ENCODE peak calls at places on chromosomes 16 and 17, in seven cellular contexts. One of them, this sample, is unnamed.

GRCh38 chr16:20409398-20410152 is at the start of gene ACSM5:
- DNase-seq in EH: peak
- DNase-seq in heart right ventricle: peak
- DNase-seq in activated CD8-positive, alpha-beta memory T cell treated with anti-CD3 and anti-CD28 coated beads for 1 hour: no peak
- DNase-seq in activated naive CD4-positive, alpha-beta T cell: no peak
- DNase-seq in IMR-90: no peak
- DNase-seq in WTC11: no peak
- DNase-seq in this sample: peak

GRCh38 chr17:19733953-19734526 is 14.1 kb downstream of the ALDH3A1 start:
- DNase-seq in EH: no peak
- DNase-seq in heart right ventricle: no peak
- DNase-seq in activated CD8-positive, alpha-beta memory T cell treated with anti-CD3 and anti-CD28 coated beads for 1 hour: no peak
- DNase-seq in activated naive CD4-positive, alpha-beta T cell: no peak
- DNase-seq in IMR-90: no peak
- DNase-seq in WTC11: no peak
- DNase-seq in this sample: no peak

GRCh38 chr17:72111374-72111773 is 9.4 kb upstream of the SOX9 start:
- DNase-seq in EH: no peak
- DNase-seq in heart right ventricle: no peak
- DNase-seq in activated CD8-positive, alpha-beta memory T cell treated with anti-CD3 and anti-CD28 coated beads for 1 hour: no peak
- DNase-seq in activated naive CD4-positive, alpha-beta T cell: no peak
- DNase-seq in IMR-90: no peak
- DNase-seq in WTC11: no peak
- DNase-seq in this sample: no peak

GRCh38 chr17:64384253-64385186 is 6.1 kb downstream of the PECAM1 start:
- DNase-seq in EH: peak
- DNase-seq in heart right ventricle: no peak
- DNase-seq in activated CD8-positive, alpha-beta memory T cell treated with anti-CD3 and anti-CD28 coated beads for 1 hour: no peak
- DNase-seq in activated naive CD4-positive, alpha-beta T cell: no peak
- DNase-seq in IMR-90: no peak
- DNase-seq in WTC11: no peak
- DNase-seq in this sample: peak

GRCh38 chr16:31382485-31383161 is 10.5 kb upstream of the ITGAD start:
- DNase-seq in EH: peak
- DNase-seq in heart right ventricle: peak
- DNase-seq in activated CD8-positive, alpha-beta memory T cell treated with anti-CD3 and anti-CD28 coated beads for 1 hour: peak
- DNase-seq in activated naive CD4-positive, alpha-beta T cell: peak
- DNase-seq in IMR-90: peak
- DNase-seq in WTC11: peak
- DNase-seq in this sample: peak

GRCh38 chr16:22787456-22788189 is 26.3 kb upstream of the HS3ST2 start:
- DNase-seq in EH: peak
- DNase-seq in heart right ventricle: no peak
- DNase-seq in activated CD8-positive, alpha-beta memory T cell treated with anti-CD3 and anti-CD28 coated beads for 1 hour: no peak
- DNase-seq in activated naive CD4-positive, alpha-beta T cell: no peak
- DNase-seq in IMR-90: peak
- DNase-seq in WTC11: no peak
- DNase-seq in this sample: no peak

GRCh38 chr17:43881176-43881575 is 26.2 kb downstream of the MPP2 start:
- DNase-seq in EH: no peak
- DNase-seq in heart right ventricle: no peak
- DNase-seq in activated CD8-positive, alpha-beta memory T cell treated with anti-CD3 and anti-CD28 coated beads for 1 hour: no peak
- DNase-seq in activated naive CD4-positive, alpha-beta T cell: no peak
- DNase-seq in IMR-90: no peak
- DNase-seq in WTC11: no peak
- DNase-seq in this sample: no peak

GRCh38 chr17:78974635-78975591 is 4.8 kb downstream of the LGALS3BP start:
- DNase-seq in EH: peak
- DNase-seq in heart right ventricle: peak
- DNase-seq in activated CD8-positive, alpha-beta memory T cell treated with anti-CD3 and anti-CD28 coated beads for 1 hour: no peak
- DNase-seq in activated naive CD4-positive, alpha-beta T cell: no peak
- DNase-seq in IMR-90: peak
- DNase-seq in WTC11: no peak
- DNase-seq in this sample: peak

GRCh38 chr17:47917581-47917980 is 21.5 kb downstream of the SP2 start:
- DNase-seq in EH: no peak
- DNase-seq in heart right ventricle: no peak
- DNase-seq in activated CD8-positive, alpha-beta memory T cell treated with anti-CD3 and anti-CD28 coated beads for 1 hour: no peak
- DNase-seq in activated naive CD4-positive, alpha-beta T cell: no peak
- DNase-seq in IMR-90: no peak
- DNase-seq in WTC11: no peak
- DNase-seq in this sample: no peak

GRCh38 chr17:45410144-45411091 is 22.3 kb downstream of the ARHGAP27 start:
- DNase-seq in EH: no peak
- DNase-seq in heart right ventricle: no peak
- DNase-seq in activated CD8-positive, alpha-beta memory T cell treated with anti-CD3 and anti-CD28 coated beads for 1 hour: peak
- DNase-seq in activated naive CD4-positive, alpha-beta T cell: peak
- DNase-seq in IMR-90: no peak
- DNase-seq in WTC11: no peak
- DNase-seq in this sample: peak

GRCh38 chr17:30450125-30451027 is 26.8 kb upstream of the GOSR1 start:
- DNase-seq in EH: peak
- DNase-seq in heart right ventricle: no peak
- DNase-seq in activated CD8-positive, alpha-beta memory T cell treated with anti-CD3 and anti-CD28 coated beads for 1 hour: no peak
- DNase-seq in activated naive CD4-positive, alpha-beta T cell: no peak
- DNase-seq in IMR-90: peak
- DNase-seq in WTC11: no peak
- DNase-seq in this sample: no peak

GRCh38 chr17:77508047-77508715 is 367.4 kb downstream of the SEC14L1 start:
- DNase-seq in EH: no peak
- DNase-seq in heart right ventricle: no peak
- DNase-seq in activated CD8-positive, alpha-beta memory T cell treated with anti-CD3 and anti-CD28 coated beads for 1 hour: no peak
- DNase-seq in activated naive CD4-positive, alpha-beta T cell: no peak
- DNase-seq in IMR-90: no peak
- DNase-seq in WTC11: peak
- DNase-seq in this sample: no peak

GRCh38 chr16:51465026-51465425 is 314.0 kb upstream of the SALL1 start:
- DNase-seq in EH: peak
- DNase-seq in heart right ventricle: no peak
- DNase-seq in activated CD8-positive, alpha-beta memory T cell treated with anti-CD3 and anti-CD28 coated beads for 1 hour: no peak
- DNase-seq in activated naive CD4-positive, alpha-beta T cell: no peak
- DNase-seq in IMR-90: peak
- DNase-seq in WTC11: no peak
- DNase-seq in this sample: no peak

GRCh38 chr16:29645699-29646187 is 17.3 kb upstream of the SPN start:
- DNase-seq in EH: peak
- DNase-seq in heart right ventricle: no peak
- DNase-seq in activated CD8-positive, alpha-beta memory T cell treated with anti-CD3 and anti-CD28 coated beads for 1 hour: no peak
- DNase-seq in activated naive CD4-positive, alpha-beta T cell: no peak
- DNase-seq in IMR-90: no peak
- DNase-seq in WTC11: no peak
- DNase-seq in this sample: no peak

GRCh38 chr17:82948081-82948511 is 108.3 kb upstream of the ZNF750 start:
- DNase-seq in EH: no peak
- DNase-seq in heart right ventricle: no peak
- DNase-seq in activated CD8-positive, alpha-beta memory T cell treated with anti-CD3 and anti-CD28 coated beads for 1 hour: no peak
- DNase-seq in activated naive CD4-positive, alpha-beta T cell: no peak
- DNase-seq in IMR-90: no peak
- DNase-seq in WTC11: no peak
- DNase-seq in this sample: peak

GRCh38 chr16:87765473-87765775 is 362 bp downstream of the KLHDC4 start:
- DNase-seq in EH: peak
- DNase-seq in heart right ventricle: peak
- DNase-seq in activated CD8-positive, alpha-beta memory T cell treated with anti-CD3 and anti-CD28 coated beads for 1 hour: no peak
- DNase-seq in activated naive CD4-positive, alpha-beta T cell: no peak
- DNase-seq in IMR-90: peak
- DNase-seq in WTC11: no peak
- DNase-seq in this sample: no peak

GRCh38 chr17:8146381-8147140 is 5.6 kb downstream of the PER1 start:
- DNase-seq in EH: no peak
- DNase-seq in heart right ventricle: no peak
- DNase-seq in activated CD8-positive, alpha-beta memory T cell treated with anti-CD3 and anti-CD28 coated beads for 1 hour: no peak
- DNase-seq in activated naive CD4-positive, alpha-beta T cell: no peak
- DNase-seq in IMR-90: no peak
- DNase-seq in WTC11: no peak
- DNase-seq in this sample: peak

GRCh38 chr16:27746076-27746855 is 196.3 kb downstream of the KATNIP start:
- DNase-seq in EH: no peak
- DNase-seq in heart right ventricle: no peak
- DNase-seq in activated CD8-positive, alpha-beta memory T cell treated with anti-CD3 and anti-CD28 coated beads for 1 hour: no peak
- DNase-seq in activated naive CD4-positive, alpha-beta T cell: no peak
- DNase-seq in IMR-90: no peak
- DNase-seq in WTC11: no peak
- DNase-seq in this sample: no peak

GRCh38 chr17:76734080-76734840 is 2.9 kb downstream of the SRSF2 start:
- DNase-seq in EH: peak
- DNase-seq in heart right ventricle: no peak
- DNase-seq in activated CD8-positive, alpha-beta memory T cell treated with anti-CD3 and anti-CD28 coated beads for 1 hour: no peak
- DNase-seq in activated naive CD4-positive, alpha-beta T cell: no peak
- DNase-seq in IMR-90: peak
- DNase-seq in WTC11: no peak
- DNase-seq in this sample: no peak

GRCh38 chr16:49471038-49471727 is 97.6 kb downstream of the C16orf78 start:
- DNase-seq in EH: no peak
- DNase-seq in heart right ventricle: no peak
- DNase-seq in activated CD8-positive, alpha-beta memory T cell treated with anti-CD3 and anti-CD28 coated beads for 1 hour: no peak
- DNase-seq in activated naive CD4-positive, alpha-beta T cell: no peak
- DNase-seq in IMR-90: no peak
- DNase-seq in WTC11: no peak
- DNase-seq in this sample: no peak

GRCh38 chr17:74852237-74853047 is 7.2 kb downstream of the GRIN2C start:
- DNase-seq in EH: peak
- DNase-seq in heart right ventricle: no peak
- DNase-seq in activated CD8-positive, alpha-beta memory T cell treated with anti-CD3 and anti-CD28 coated beads for 1 hour: no peak
- DNase-seq in activated naive CD4-positive, alpha-beta T cell: no peak
- DNase-seq in IMR-90: no peak
- DNase-seq in WTC11: peak
- DNase-seq in this sample: no peak

GRCh38 chr17:27233783-27234182 is 60.1 kb upstream of the WSB1 start:
- DNase-seq in EH: no peak
- DNase-seq in heart right ventricle: no peak
- DNase-seq in activated CD8-positive, alpha-beta memory T cell treated with anti-CD3 and anti-CD28 coated beads for 1 hour: no peak
- DNase-seq in activated naive CD4-positive, alpha-beta T cell: no peak
- DNase-seq in IMR-90: no peak
- DNase-seq in WTC11: no peak
- DNase-seq in this sample: no peak

GRCh38 chr16:82002831-82003230 is 8.4 kb downstream of the SDR42E1 start:
- DNase-seq in EH: no peak
- DNase-seq in heart right ventricle: no peak
- DNase-seq in activated CD8-positive, alpha-beta memory T cell treated with anti-CD3 and anti-CD28 coated beads for 1 hour: no peak
- DNase-seq in activated naive CD4-positive, alpha-beta T cell: no peak
- DNase-seq in IMR-90: no peak
- DNase-seq in WTC11: no peak
- DNase-seq in this sample: no peak

GRCh38 chr17:10162034-10162433 is 36.4 kb downstream of the GAS7 start:
- DNase-seq in EH: no peak
- DNase-seq in heart right ventricle: no peak
- DNase-seq in activated CD8-positive, alpha-beta memory T cell treated with anti-CD3 and anti-CD28 coated beads for 1 hour: no peak
- DNase-seq in activated naive CD4-positive, alpha-beta T cell: no peak
- DNase-seq in IMR-90: no peak
- DNase-seq in WTC11: no peak
- DNase-seq in this sample: no peak

GRCh38 chr17:27878776-27879562 is 14.2 kb downstream of the LYRM9 start:
- DNase-seq in EH: no peak
- DNase-seq in heart right ventricle: no peak
- DNase-seq in activated CD8-positive, alpha-beta memory T cell treated with anti-CD3 and anti-CD28 coated beads for 1 hour: no peak
- DNase-seq in activated naive CD4-positive, alpha-beta T cell: no peak
- DNase-seq in IMR-90: no peak
- DNase-seq in WTC11: peak
- DNase-seq in this sample: no peak

GRCh38 chr16:49632111-49632797 is 223.7 kb downstream of the ZNF423 start:
- DNase-seq in EH: no peak
- DNase-seq in heart right ventricle: no peak
- DNase-seq in activated CD8-positive, alpha-beta memory T cell treated with anti-CD3 and anti-CD28 coated beads for 1 hour: no peak
- DNase-seq in activated naive CD4-positive, alpha-beta T cell: no peak
- DNase-seq in IMR-90: no peak
- DNase-seq in WTC11: no peak
- DNase-seq in this sample: no peak

GRCh38 chr17:17414316-17414937 is 62.4 kb upstream of the MED9 start:
- DNase-seq in EH: peak
- DNase-seq in heart right ventricle: no peak
- DNase-seq in activated CD8-positive, alpha-beta memory T cell treated with anti-CD3 and anti-CD28 coated beads for 1 hour: no peak
- DNase-seq in activated naive CD4-positive, alpha-beta T cell: no peak
- DNase-seq in IMR-90: peak
- DNase-seq in WTC11: no peak
- DNase-seq in this sample: peak

GRCh38 chr16:82510041-82510440 is 116.7 kb upstream of the CDH13 start:
- DNase-seq in EH: no peak
- DNase-seq in heart right ventricle: no peak
- DNase-seq in activated CD8-positive, alpha-beta memory T cell treated with anti-CD3 and anti-CD28 coated beads for 1 hour: no peak
- DNase-seq in activated naive CD4-positive, alpha-beta T cell: no peak
- DNase-seq in IMR-90: no peak
- DNase-seq in WTC11: no peak
- DNase-seq in this sample: no peak

GRCh38 chr17:11006530-11006929 is 168.6 kb upstream of the PIRT start:
- DNase-seq in EH: no peak
- DNase-seq in heart right ventricle: peak
- DNase-seq in activated CD8-positive, alpha-beta memory T cell treated with anti-CD3 and anti-CD28 coated beads for 1 hour: no peak
- DNase-seq in activated naive CD4-positive, alpha-beta T cell: no peak
- DNase-seq in IMR-90: no peak
- DNase-seq in WTC11: no peak
- DNase-seq in this sample: no peak

GRCh38 chr17:60548990-60549389 is 22.9 kb upstream of the APPBP2 start:
- DNase-seq in EH: peak
- DNase-seq in heart right ventricle: no peak
- DNase-seq in activated CD8-positive, alpha-beta memory T cell treated with anti-CD3 and anti-CD28 coated beads for 1 hour: no peak
- DNase-seq in activated naive CD4-positive, alpha-beta T cell: no peak
- DNase-seq in IMR-90: no peak
- DNase-seq in WTC11: no peak
- DNase-seq in this sample: no peak